ENCODE peak calls at places on chromosomes 7 and 10, in nine cellular contexts. One of them, this sample, is unnamed.

GRCh38 chr10:35462491-35462934 is 126.2 kb downstream of the CCNY start:
- DNase-seq in thyroid gland: no peak
- DNase-seq in hepatocyte: no peak
- DNase-seq in neural progenitor cell: peak; percentile 82
- DNase-seq in pancreas: no peak
- DNase-seq in ascending aorta: no peak
- DNase-seq in astrocyte: no peak
- DNase-seq in psoas muscle: no peak
- DNase-seq in prostate gland: no peak
- DNase-seq in this sample: no peak

GRCh38 chr10:70234668-70235447 is 1.6 kb upstream of the PPA1 start:
- DNase-seq in thyroid gland: no peak
- DNase-seq in hepatocyte: peak; percentile 77
- DNase-seq in neural progenitor cell: no peak
- DNase-seq in pancreas: no peak
- DNase-seq in ascending aorta: no peak
- DNase-seq in astrocyte: peak; percentile 35
- DNase-seq in psoas muscle: peak; percentile 33
- DNase-seq in prostate gland: no peak
- DNase-seq in this sample: no peak

GRCh38 chr7:112160771-112161150 is 45.4 kb downstream of the DOCK4 start:
- DNase-seq in thyroid gland: no peak
- DNase-seq in hepatocyte: no peak
- DNase-seq in neural progenitor cell: no peak
- DNase-seq in pancreas: no peak
- DNase-seq in ascending aorta: no peak
- DNase-seq in astrocyte: no peak
- DNase-seq in psoas muscle: no peak
- DNase-seq in prostate gland: peak; percentile 26
- DNase-seq in this sample: no peak

GRCh38 chr10:118840071-118840775 is 85.5 kb upstream of the CACUL1 start:
- DNase-seq in thyroid gland: no peak
- DNase-seq in hepatocyte: no peak
- DNase-seq in neural progenitor cell: no peak
- DNase-seq in pancreas: no peak
- DNase-seq in ascending aorta: no peak
- DNase-seq in astrocyte: no peak
- DNase-seq in psoas muscle: no peak
- DNase-seq in prostate gland: no peak
- DNase-seq in this sample: no peak

GRCh38 chr10:24826022-24826421 is 102.3 kb upstream of the ARHGAP21 start:
- DNase-seq in thyroid gland: no peak
- DNase-seq in hepatocyte: peak; percentile 21
- DNase-seq in neural progenitor cell: no peak
- DNase-seq in pancreas: no peak
- DNase-seq in ascending aorta: no peak
- DNase-seq in astrocyte: peak; percentile 61
- DNase-seq in psoas muscle: no peak
- DNase-seq in prostate gland: no peak
- DNase-seq in this sample: no peak

GRCh38 chr10:21002097-21002878 is 105.2 kb upstream of the NEBL start:
- DNase-seq in thyroid gland: no peak
- DNase-seq in hepatocyte: no peak
- DNase-seq in neural progenitor cell: no peak
- DNase-seq in pancreas: no peak
- DNase-seq in ascending aorta: no peak
- DNase-seq in astrocyte: peak; percentile 49
- DNase-seq in psoas muscle: no peak
- DNase-seq in prostate gland: no peak
- DNase-seq in this sample: no peak

GRCh38 chr10:46217749-46218453 is 68.9 kb upstream of the ANTXRL start:
- DNase-seq in thyroid gland: no peak
- DNase-seq in hepatocyte: no peak
- DNase-seq in neural progenitor cell: no peak
- DNase-seq in pancreas: no peak
- DNase-seq in ascending aorta: no peak
- DNase-seq in astrocyte: no peak
- DNase-seq in psoas muscle: no peak
- DNase-seq in prostate gland: no peak
- DNase-seq in this sample: no peak

GRCh38 chr10:7035111-7035761 is 375.6 kb downstream of the SFMBT2 start:
- DNase-seq in thyroid gland: no peak
- DNase-seq in hepatocyte: no peak
- DNase-seq in neural progenitor cell: no peak
- DNase-seq in pancreas: no peak
- DNase-seq in ascending aorta: no peak
- DNase-seq in astrocyte: no peak
- DNase-seq in psoas muscle: no peak
- DNase-seq in prostate gland: no peak
- DNase-seq in this sample: no peak

GRCh38 chr7:157442456-157442855 is 105.7 kb downstream of the DNAJB6 start:
- DNase-seq in thyroid gland: no peak
- DNase-seq in hepatocyte: no peak
- DNase-seq in neural progenitor cell: no peak
- DNase-seq in pancreas: no peak
- DNase-seq in ascending aorta: no peak
- DNase-seq in astrocyte: no peak
- DNase-seq in psoas muscle: no peak
- DNase-seq in prostate gland: no peak
- DNase-seq in this sample: no peak

GRCh38 chr10:117166420-117167345 is 28.6 kb upstream of the VAX1 start:
- DNase-seq in thyroid gland: no peak
- DNase-seq in hepatocyte: peak; percentile 32
- DNase-seq in neural progenitor cell: no peak
- DNase-seq in pancreas: no peak
- DNase-seq in ascending aorta: no peak
- DNase-seq in astrocyte: no peak
- DNase-seq in psoas muscle: no peak
- DNase-seq in prostate gland: no peak
- DNase-seq in this sample: no peak

GRCh38 chr10:91170418-91170817 is 50.0 kb upstream of the PCGF5 start:
- DNase-seq in thyroid gland: no peak
- DNase-seq in hepatocyte: no peak
- DNase-seq in neural progenitor cell: no peak
- DNase-seq in pancreas: no peak
- DNase-seq in ascending aorta: no peak
- DNase-seq in astrocyte: no peak
- DNase-seq in psoas muscle: no peak
- DNase-seq in prostate gland: no peak
- DNase-seq in this sample: no peak

GRCh38 chr7:139777304-139777890 is 401 bp downstream of the HIPK2 start:
- DNase-seq in thyroid gland: peak; percentile 52
- DNase-seq in hepatocyte: peak; percentile 66
- DNase-seq in neural progenitor cell: peak; percentile 79
- DNase-seq in pancreas: peak; percentile 36
- DNase-seq in ascending aorta: no peak
- DNase-seq in astrocyte: no peak
- DNase-seq in psoas muscle: peak; percentile 51
- DNase-seq in prostate gland: peak; percentile 24
- DNase-seq in this sample: peak; percentile 36

GRCh38 chr10:110008518-110009339 is 945 bp downstream of the ADD3 start:
- DNase-seq in thyroid gland: peak; percentile 68
- DNase-seq in hepatocyte: peak; percentile 34
- DNase-seq in neural progenitor cell: peak; percentile 21
- DNase-seq in pancreas: peak; percentile 68
- DNase-seq in ascending aorta: peak; percentile 14
- DNase-seq in astrocyte: no peak
- DNase-seq in psoas muscle: peak; percentile 15
- DNase-seq in prostate gland: peak; percentile 56
- DNase-seq in this sample: peak; percentile 29

GRCh38 chr7:131555565-131556054 is 818 bp downstream of the PODXL start:
- DNase-seq in thyroid gland: peak; percentile 17
- DNase-seq in hepatocyte: no peak
- DNase-seq in neural progenitor cell: peak; percentile 28
- DNase-seq in pancreas: no peak
- DNase-seq in ascending aorta: no peak
- DNase-seq in astrocyte: no peak
- DNase-seq in psoas muscle: no peak
- DNase-seq in prostate gland: no peak
- DNase-seq in this sample: peak; percentile 22

GRCh38 chr10:59463909-59464308 is 101.6 kb upstream of the FAM13C start:
- DNase-seq in thyroid gland: no peak
- DNase-seq in hepatocyte: no peak
- DNase-seq in neural progenitor cell: no peak
- DNase-seq in pancreas: no peak
- DNase-seq in ascending aorta: no peak
- DNase-seq in astrocyte: peak; percentile 1
- DNase-seq in psoas muscle: no peak
- DNase-seq in prostate gland: no peak
- DNase-seq in this sample: no peak

DNA sequence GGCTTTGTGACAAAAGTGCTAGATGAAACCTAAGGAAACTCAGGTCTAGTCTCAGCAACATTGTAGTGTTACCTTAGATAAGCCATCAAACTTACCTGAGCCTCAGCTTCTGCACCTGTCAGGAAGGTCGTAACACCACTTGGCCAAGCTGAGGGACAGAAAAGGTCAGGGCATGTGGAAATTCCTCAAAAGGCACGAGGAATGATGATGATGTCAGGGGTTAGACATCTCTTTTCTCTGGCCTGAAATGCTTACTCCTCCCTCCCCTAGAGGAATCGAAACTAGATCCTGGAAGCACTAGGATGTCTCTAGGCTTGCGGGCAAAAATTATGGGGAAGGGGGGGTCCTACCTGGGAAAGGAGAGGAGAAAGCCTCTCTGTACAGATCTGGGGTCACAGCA is 115.5 kb downstream of the RPS24 start:
- DNase-seq in thyroid gland: no peak
- DNase-seq in hepatocyte: no peak
- DNase-seq in neural progenitor cell: no peak
- DNase-seq in pancreas: no peak
- DNase-seq in ascending aorta: no peak
- DNase-seq in astrocyte: no peak
- DNase-seq in psoas muscle: no peak
- DNase-seq in prostate gland: no peak
- DNase-seq in this sample: no peak
- H3K4me3 ChIP-seq in thyroid gland: no peak overlapping the region
- H3K4me3 ChIP-seq in hepatocyte: no peak overlapping the region
- H3K4me3 ChIP-seq in neural progenitor cell: no peak overlapping the region
- H3K4me3 ChIP-seq in pancreas: no peak overlapping the region
- H3K4me3 ChIP-seq in ascending aorta: no peak overlapping the region
- H3K4me3 ChIP-seq in astrocyte: no peak overlapping the region
- H3K4me3 ChIP-seq in psoas muscle: no peak overlapping the region
- H3K4me3 ChIP-seq in prostate gland: no peak overlapping the region
- H3K4me3 ChIP-seq in this sample: no peak overlapping the region

GRCh38 chr7:55030314-55030713 is 11.5 kb downstream of the EGFR start:
- DNase-seq in thyroid gland: no peak
- DNase-seq in hepatocyte: no peak
- DNase-seq in neural progenitor cell: no peak
- DNase-seq in pancreas: no peak
- DNase-seq in ascending aorta: no peak
- DNase-seq in astrocyte: no peak
- DNase-seq in psoas muscle: no peak
- DNase-seq in prostate gland: no peak
- DNase-seq in this sample: no peak
- H3K27ac ChIP-seq in thyroid gland: no peak overlapping the region
- H3K27ac ChIP-seq in hepatocyte: peak overlapping the region; percentile 14
- H3K27ac ChIP-seq in neural progenitor cell: no peak overlapping the region
- H3K27ac ChIP-seq in pancreas: no peak overlapping the region
- H3K27ac ChIP-seq in ascending aorta: peak overlapping the region; percentile 10
- H3K27ac ChIP-seq in astrocyte: no peak overlapping the region
- H3K27ac ChIP-seq in psoas muscle: peak overlapping the region; percentile 7
- H3K27ac ChIP-seq in prostate gland: peak overlapping the region; percentile 2
- H3K27ac ChIP-seq in this sample: no peak overlapping the region

DNA sequence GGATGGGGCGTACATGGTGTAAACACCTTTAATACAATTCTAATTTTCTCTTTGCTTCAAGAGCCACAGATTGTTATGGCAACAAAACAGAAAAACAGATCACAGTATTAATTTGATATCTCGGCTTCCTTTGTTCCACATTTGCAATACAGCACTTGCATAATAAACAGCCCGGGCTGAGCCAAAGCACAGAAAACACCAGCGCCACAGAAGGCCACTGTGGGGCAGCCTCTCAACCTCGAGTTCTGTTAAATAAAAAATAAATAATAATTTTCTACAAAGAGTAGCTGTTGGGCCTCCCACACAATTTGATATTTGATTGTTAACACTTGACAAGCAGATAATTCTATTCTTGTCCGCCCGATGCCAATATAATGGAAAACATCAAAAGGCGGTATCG is 255.8 kb downstream of the USP6NL start:
- DNase-seq in thyroid gland: no peak
- DNase-seq in hepatocyte: no peak
- DNase-seq in neural progenitor cell: no peak
- DNase-seq in pancreas: no peak
- DNase-seq in ascending aorta: no peak
- DNase-seq in astrocyte: no peak
- DNase-seq in psoas muscle: no peak
- DNase-seq in prostate gland: no peak
- DNase-seq in this sample: no peak
- TF ChIP-seq CTCF in thyroid gland: no peak
- TF ChIP-seq CTCF in hepatocyte: no peak
- TF ChIP-seq CTCF in neural progenitor cell: peak; percentile 7
- TF ChIP-seq CTCF in pancreas: no peak
- TF ChIP-seq CTCF in ascending aorta: no peak
- TF ChIP-seq CTCF in astrocyte: no peak
- TF ChIP-seq CTCF in psoas muscle: no peak
- TF ChIP-seq CTCF in prostate gland: no peak
- TF ChIP-seq CTCF in this sample: no peak

GRCh38 chr10:43395571-43396060 is 13.4 kb downstream of the HNRNPF start:
- DNase-seq in thyroid gland: no peak
- DNase-seq in hepatocyte: peak; percentile 42
- DNase-seq in neural progenitor cell: no peak
- DNase-seq in pancreas: no peak
- DNase-seq in ascending aorta: no peak
- DNase-seq in astrocyte: no peak
- DNase-seq in psoas muscle: no peak
- DNase-seq in prostate gland: no peak
- DNase-seq in this sample: peak; percentile 63

GRCh38 chr10:43392757-43393156 is 16.2 kb downstream of the HNRNPF start:
- DNase-seq in thyroid gland: no peak
- DNase-seq in hepatocyte: no peak
- DNase-seq in neural progenitor cell: no peak
- DNase-seq in pancreas: no peak
- DNase-seq in ascending aorta: no peak
- DNase-seq in astrocyte: no peak
- DNase-seq in psoas muscle: no peak
- DNase-seq in prostate gland: no peak
- DNase-seq in this sample: no peak

GRCh38 chr10:43396061-43396927 is 12.7 kb downstream of the HNRNPF start:
- DNase-seq in thyroid gland: peak; percentile 84
- DNase-seq in hepatocyte: peak; percentile 91
- DNase-seq in neural progenitor cell: peak; percentile 93
- DNase-seq in pancreas: peak; percentile 81
- DNase-seq in ascending aorta: no peak
- DNase-seq in astrocyte: peak; percentile 51
- DNase-seq in psoas muscle: peak; percentile 79
- DNase-seq in prostate gland: peak; percentile 88
- DNase-seq in this sample: peak; percentile 88

GRCh38 chr10:43393606-43394360 is 15.2 kb downstream of the HNRNPF start:
- DNase-seq in thyroid gland: no peak
- DNase-seq in hepatocyte: no peak
- DNase-seq in neural progenitor cell: no peak
- DNase-seq in pancreas: no peak
- DNase-seq in ascending aorta: no peak
- DNase-seq in astrocyte: no peak
- DNase-seq in psoas muscle: no peak
- DNase-seq in prostate gland: no peak
- DNase-seq in this sample: peak; percentile 60

DNA sequence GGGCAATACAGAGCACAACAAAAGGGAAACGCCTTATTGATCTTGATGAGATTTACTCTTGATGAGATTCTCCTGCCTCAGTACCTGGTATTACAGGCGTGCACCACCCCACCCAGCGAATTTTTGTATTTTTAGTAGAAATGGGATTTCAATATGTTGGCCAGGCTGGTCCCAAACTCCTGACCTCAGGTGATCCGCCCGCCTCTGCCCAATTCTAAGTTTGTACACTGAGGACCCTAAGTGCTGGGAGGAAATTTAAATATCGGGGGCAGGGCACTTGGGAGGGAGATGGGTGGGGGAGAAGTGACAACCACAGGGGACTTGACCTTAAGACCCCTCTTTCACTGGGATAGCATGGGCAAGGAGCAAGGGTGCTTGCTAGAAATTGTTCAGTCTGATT is 14.1 kb downstream of the HNRNPF start:
- DNase-seq in thyroid gland: no peak
- DNase-seq in hepatocyte: no peak
- DNase-seq in neural progenitor cell: no peak
- DNase-seq in pancreas: no peak
- DNase-seq in ascending aorta: no peak
- DNase-seq in astrocyte: no peak
- DNase-seq in psoas muscle: no peak
- DNase-seq in prostate gland: no peak
- DNase-seq in this sample: no peak
- H3K4me3 ChIP-seq in thyroid gland: no peak overlapping the region
- H3K4me3 ChIP-seq in hepatocyte: peak overlapping the region; percentile 86
- H3K4me3 ChIP-seq in neural progenitor cell: peak overlapping the region; percentile 66
- H3K4me3 ChIP-seq in pancreas: no peak overlapping the region
- H3K4me3 ChIP-seq in ascending aorta: no peak overlapping the region
- H3K4me3 ChIP-seq in astrocyte: no peak overlapping the region
- H3K4me3 ChIP-seq in psoas muscle: peak overlapping the region; percentile 75
- H3K4me3 ChIP-seq in prostate gland: peak overlapping the region; percentile 71
- H3K4me3 ChIP-seq in this sample: peak overlapping the region; percentile 81

This sample was measured in WERI-Rb-1.